ENCODE peak calls at places on chromosomes 3 and 15, in nine cellular contexts. E is hepatic stellate cell; A is M059J; V is fibroblast of gingiva; Y is HuH-7; N is activated T-cell treated with anti-CD3 and anti-CD28 coated beads, Interleukin-2, amount 50 U/mL, for 1 hour; G is HFFc6; W is H7; Z is SJSA1. R is an unnamed sample.

GRCh38 chr15:20645956-20646355 is 104.4 kb upstream of the GOLGA6L6 start:
- DNase-seq in E (no peak), A (peak; percentile 5), V (peak; percentile 13), Y (no peak), N (no peak), G (no peak), W (no peak), Z (no peak), R (no peak)

GRCh38 chr3:99648091-99648490 is 9.7 kb downstream of the COL8A1 start:
- DNase-seq in E (no peak), A (peak; percentile 90), V (peak; percentile 55), Y (no peak), N (no peak), G (peak; percentile 59), W (no peak), Z (no peak), R (no peak)

GRCh38 chr15:93870583-93870982 is 360.8 kb upstream of the MCTP2 start:
- DNase-seq in E (no peak), A (no peak), V (no peak), Y (no peak), N (no peak), G (no peak), W (no peak), Z (no peak), R (no peak)

GRCh38 chr3:125003369-125003853 is 52.4 kb downstream of the HEG1 start:
- DNase-seq in E (no peak), A (peak; percentile 86), V (no peak), Y (peak; percentile 83), N (no peak), G (peak; percentile 16), W (no peak), Z (peak; percentile 49), R (no peak)

GRCh38 chr3:73604491-73604890 is 20.2 kb downstream of the PDZRN3 start:
- DNase-seq in E (no peak), A (no peak), V (peak; percentile 74), Y (no peak), N (no peak), G (no peak), W (no peak), Z (no peak), R (no peak)

GRCh38 chr15:69482686-69483256 is 30.2 kb downstream of the RPLP1 start:
- DNase-seq in E (no peak), A (no peak), V (no peak), Y (no peak), N (no peak), G (no peak), W (no peak), Z (no peak), R (no peak)

GRCh38 chr3:82145742-82146141 is 384.3 kb upstream of the GBE1 start:
- DNase-seq in E (no peak), A (no peak), V (no peak), Y (no peak), N (no peak), G (no peak), W (no peak), Z (no peak), R (no peak)

GRCh38 chr15:83998486-83998885 is 237.1 kb upstream of the GOLGA6L4 start:
- DNase-seq in E (no peak), A (no peak), V (no peak), Y (no peak), N (no peak), G (no peak), W (no peak), Z (no peak), R (no peak)

R was measured in glutamatergic neuron.